ENCODE peak calls at places on chromosomes 7 and 10, in nine cellular contexts. C, O, S, Q, I, X, L, P and E are unnamed samples.

GRCh38 chr10:133076274-133077038 is 11.3 kb upstream of the ADGRA1 start:
- DNase-seq in C (no peak), O (no peak), S (no peak), Q (no peak), I (no peak), X (no peak), L (no peak), P (no peak), E (no peak)

GRCh38 chr7:30240401-30240800 is 44.0 kb upstream of the ZNRF2 start:
- DNase-seq in C (no peak), O (no peak), S (no peak), Q (no peak), I (no peak), X (no peak), L (no peak), P (no peak), E (peak)

GRCh38 chr10:50653758-50654157 is 30.0 kb upstream of the SGMS1 start:
- DNase-seq in C (no peak), O (no peak), S (no peak), Q (no peak), I (no peak), X (no peak), L (no peak), P (no peak), E (no peak)

GRCh38 chr7:16791895-16792294 is 12.9 kb downstream of the AGR2 start:
- DNase-seq in C (no peak), O (no peak), S (no peak), Q (no peak), I (no peak), X (no peak), L (no peak), P (no peak), E (peak)

GRCh38 chr7:151897201-151897711 is 20.3 kb upstream of the PRKAG2 start:
- DNase-seq in C (no peak), O (no peak), S (no peak), Q (no peak), I (no peak), X (no peak), L (no peak), P (no peak), E (no peak)

GRCh38 chr10:9681655-9682054 is 1336.0 kb upstream of the CELF2 start:
- DNase-seq in C (no peak), O (no peak), S (no peak), Q (no peak), I (no peak), X (no peak), L (no peak), P (no peak), E (no peak)

GRCh38 chr7:149010451-149010850 is 17.9 kb downstream of the PDIA4 start:
- DNase-seq in C (no peak), O (no peak), S (no peak), Q (no peak), I (no peak), X (no peak), L (no peak), P (no peak), E (no peak)

GRCh38 chr7:155009570-155010157 is 6.7 kb upstream of the PAXIP1 start:
- DNase-seq in C (no peak), O (no peak), S (no peak), Q (no peak), I (no peak), X (no peak), L (no peak), P (no peak), E (no peak)

GRCh38 chr7:7156663-7157062 is 25.7 kb upstream of the C1GALT1 start:
- DNase-seq in C (no peak), O (no peak), S (no peak), Q (no peak), I (no peak), X (no peak), L (no peak), P (no peak), E (no peak)

GRCh38 chr10:24383681-24384106 is 174.8 kb downstream of the KIAA1217 start:
- DNase-seq in C (peak), O (peak), S (peak), Q (peak), I (no peak), X (no peak), L (no peak), P (peak), E (peak)

GRCh38 chr7:93544686-93545085 is 29.8 kb downstream of the CALCR start:
- DNase-seq in C (no peak), O (no peak), S (no peak), Q (no peak), I (no peak), X (no peak), L (no peak), P (no peak), E (no peak)

GRCh38 chr10:117967149-117967548 is 79.6 kb downstream of the RAB11FIP2 start:
- DNase-seq in C (no peak), O (no peak), S (no peak), Q (no peak), I (peak), X (no peak), L (no peak), P (no peak), E (no peak)

GRCh38 chr7:155845226-155845625 is 33.0 kb upstream of the SHH start:
- DNase-seq in C (no peak), O (no peak), S (no peak), Q (no peak), I (no peak), X (no peak), L (no peak), P (no peak), E (no peak)

GRCh38 chr7:143882020-143882610 is 19.9 kb downstream of the TCAF1 start:
- DNase-seq in C (peak), O (peak), S (no peak), Q (peak), I (no peak), X (no peak), L (no peak), P (peak), E (peak)

GRCh38 chr7:112540839-112541577 is 60.2 kb downstream of the LSMEM1 start:
- DNase-seq in C (no peak), O (no peak), S (no peak), Q (no peak), I (no peak), X (no peak), L (no peak), P (no peak), E (no peak)

GRCh38 chr7:122412441-122412840 is 107.9 kb upstream of the FEZF1 start:
- DNase-seq in C (no peak), O (no peak), S (no peak), Q (no peak), I (no peak), X (no peak), L (no peak), P (no peak), E (no peak)

GRCh38 chr7:114865564-114865963 is 56.3 kb upstream of the MDFIC start:
- DNase-seq in C (peak), O (peak), S (no peak), Q (peak), I (no peak), X (peak), L (peak), P (no peak), E (peak)

GRCh38 chr10:1185911-1186692 is 129.9 kb downstream of the WDR37 start:
- DNase-seq in C (no peak), O (no peak), S (no peak), Q (peak), I (no peak), X (no peak), L (no peak), P (no peak), E (no peak)

GRCh38 chr10:4902571-4903011 is 60.6 kb upstream of the AKR1C1 start:
- DNase-seq in C (peak), O (no peak), S (no peak), Q (no peak), I (no peak), X (no peak), L (no peak), P (no peak), E (peak)

GRCh38 chr10:91772461-91772860 is 25.8 kb upstream of the TNKS2 start:
- DNase-seq in C (no peak), O (no peak), S (no peak), Q (no peak), I (no peak), X (no peak), L (no peak), P (no peak), E (no peak)